ENCODE peak calls at places on chromosomes 16 and 17, in ten cellular contexts. L, V, P, C, N, I, G, E, M and J are unnamed samples.
A peak's percentile ranks its signal among the peaks of the same experiment; 100 is the strongest.

GRCh38 chr16:22008215-22009142 is 568 bp downstream of the MOSMO start:
- DNase-seq in L (no peak), V (no peak), P (no peak), C (no peak), N (no peak), I (no peak), G (peak; percentile 27), E (no peak), M (no peak), J (no peak)

GRCh38 chr16:54285414-54286066 is 1.0 kb downstream of the IRX3 start:
- DNase-seq in L (no peak), V (no peak), P (peak; percentile 49), C (no peak), N (no peak), I (peak; percentile 56), G (no peak), E (peak; percentile 51), M (no peak), J (peak; percentile 62)

GRCh38 chr16:8641671-8642070 is 20.2 kb downstream of the METTL22 start:
- DNase-seq in L (no peak), V (no peak), P (no peak), C (peak; percentile 35), N (no peak), I (no peak), G (no peak), E (no peak), M (no peak), J (no peak)

GRCh38 chr17:31564883-31565297 is 173.4 kb downstream of the RAB11FIP4 start:
- DNase-seq in L (peak; percentile 75), V (no peak), P (peak; percentile 71), C (no peak), N (no peak), I (no peak), G (peak; percentile 45), E (no peak), M (no peak), J (peak; percentile 69)

GRCh38 chr16:66459878-66460277 is 32.8 kb downstream of the BEAN1 start:
- DNase-seq in L (no peak), V (no peak), P (no peak), C (no peak), N (no peak), I (no peak), G (no peak), E (no peak), M (no peak), J (peak; percentile 29)

GRCh38 chr16:17194190-17194780 is 276.5 kb downstream of the XYLT1 start:
- DNase-seq in L (peak; percentile 16), V (no peak), P (peak; percentile 2), C (peak; percentile 47), N (no peak), I (peak; percentile 65), G (peak; percentile 55), E (no peak), M (no peak), J (peak; percentile 33)

GRCh38 chr16:22370038-22370541 is 4.3 kb downstream of the CDR2 start:
- DNase-seq in L (peak; percentile 95), V (no peak), P (peak; percentile 76), C (no peak), N (peak; percentile 42), I (no peak), G (no peak), E (no peak), M (peak; percentile 83), J (peak; percentile 93)

GRCh38 chr17:31738488-31738887 is 120.6 kb downstream of the COPRS start:
- DNase-seq in L (no peak), V (no peak), P (no peak), C (no peak), N (no peak), I (no peak), G (no peak), E (no peak), M (no peak), J (no peak)

GRCh38 chr17:8108972-8109668 is 9.2 kb downstream of the ALOXE3 start:
- DNase-seq in L (no peak), V (no peak), P (no peak), C (no peak), N (no peak), I (no peak), G (no peak), E (no peak), M (no peak), J (no peak)

DNA sequence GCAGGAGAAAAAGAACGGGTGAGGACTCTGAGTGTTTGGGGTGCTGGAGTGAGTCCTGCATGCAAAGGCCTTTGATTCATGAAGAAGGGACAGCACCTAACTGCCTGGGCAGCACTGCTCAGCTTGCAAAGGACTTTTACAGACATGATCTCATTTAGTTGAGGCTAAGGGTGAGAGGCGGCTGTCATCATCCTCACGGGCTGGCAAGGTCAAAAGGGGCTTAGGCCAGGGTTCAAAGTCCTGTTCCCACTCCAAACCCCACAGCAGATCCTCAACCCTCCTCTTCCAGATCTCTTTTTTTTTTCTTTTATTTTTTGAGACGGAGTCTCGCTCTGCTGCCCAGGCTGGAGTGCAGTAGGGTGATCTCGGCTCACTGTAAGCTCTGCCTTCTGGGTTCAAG is 4.8 kb downstream of the RHBDF2 start:
- DNase-seq in L (no peak), V (no peak), P (no peak), C (no peak), N (no peak), I (no peak), G (no peak), E (no peak), M (no peak), J (no peak)
- H3K4me3 ChIP-seq in L (no peak overlapping the region), V (no peak overlapping the region), P (no peak overlapping the region), C (no peak overlapping the region), N (no peak overlapping the region), I (no peak overlapping the region), G (no peak overlapping the region), E (no peak overlapping the region), M (no peak overlapping the region), J (no peak overlapping the region)

GRCh38 chr17:74760404-74761105 is 12.1 kb downstream of the NHERF1 start:
- DNase-seq in L (no peak), V (no peak), P (no peak), C (peak; percentile 69), N (no peak), I (no peak), G (no peak), E (peak; percentile 86), M (no peak), J (no peak)

GRCh38 chr17:74757931-74758845 is 9.8 kb downstream of the NHERF1 start:
- DNase-seq in L (no peak), V (no peak), P (peak; percentile 51), C (no peak), N (no peak), I (peak; percentile 59), G (no peak), E (peak; percentile 62), M (no peak), J (no peak)

GRCh38 chr17:74759941-74760340 is 11.5 kb downstream of the NHERF1 start:
- DNase-seq in L (no peak), V (no peak), P (no peak), C (no peak), N (no peak), I (peak; percentile 83), G (no peak), E (peak; percentile 88), M (no peak), J (no peak)

GRCh38 chr17:74758846-74759163 is 10.4 kb downstream of the NHERF1 start:
- DNase-seq in L (peak; percentile 27), V (no peak), P (no peak), C (no peak), N (no peak), I (no peak), G (no peak), E (peak; percentile 82), M (no peak), J (peak; percentile 42)

GRCh38 chr17:74759243-74759801 is 10.9 kb downstream of the NHERF1 start:
- DNase-seq in L (no peak), V (no peak), P (no peak), C (no peak), N (no peak), I (no peak), G (no peak), E (no peak), M (no peak), J (no peak)
- TF ChIP-seq CTCF in L (no peak), V (no peak), P (no peak), C (no peak), N (no peak), I (no peak), G (no peak), E (no peak), M (no peak), J (no peak)

DNA sequence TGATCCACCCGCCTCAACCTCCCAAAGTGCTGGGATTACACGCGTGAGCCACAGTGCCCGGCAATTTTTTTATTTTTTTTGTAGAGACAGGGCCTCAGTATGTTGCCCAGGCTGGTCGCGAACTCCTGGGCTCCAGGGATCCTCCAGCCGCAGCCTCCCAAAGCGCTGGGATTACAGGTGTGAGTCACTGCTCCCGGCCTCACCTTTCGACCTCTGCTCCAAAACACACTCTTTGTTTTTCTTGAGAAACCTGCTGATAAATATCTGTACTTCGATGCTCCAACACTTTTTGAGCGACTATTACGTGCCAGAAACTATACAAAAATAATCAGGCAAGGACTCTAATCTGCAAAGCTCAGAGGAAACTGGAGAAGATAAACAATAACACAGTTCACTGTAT is 1.0 kb downstream of the MED1 start:
- DNase-seq in L (no peak), V (no peak), P (no peak), C (no peak), N (no peak), I (no peak), G (no peak), E (no peak), M (no peak), J (no peak)
- H3K4me3 ChIP-seq in L (peak overlapping the region; percentile 91), V (peak overlapping the region; percentile 83), P (peak overlapping the region; percentile 80), C (peak overlapping the region; percentile 79), N (peak overlapping the region; percentile 98), I (peak overlapping the region; percentile 71), G (peak overlapping the region; percentile 90), E (peak overlapping the region; percentile 99), M (peak overlapping the region; percentile 96), J (peak overlapping the region; percentile 97)

GRCh38 chr17:34539881-34540280 is 39.5 kb upstream of the TMEM132E start:
- DNase-seq in L (no peak), V (no peak), P (no peak), C (no peak), N (no peak), I (no peak), G (no peak), E (no peak), M (no peak), J (no peak)
- TF ChIP-seq CTCF in L (no peak), V (no peak), P (no peak), C (no peak), N (no peak), I (no peak), G (no peak), E (no peak), M (no peak), J (no peak)

DNA sequence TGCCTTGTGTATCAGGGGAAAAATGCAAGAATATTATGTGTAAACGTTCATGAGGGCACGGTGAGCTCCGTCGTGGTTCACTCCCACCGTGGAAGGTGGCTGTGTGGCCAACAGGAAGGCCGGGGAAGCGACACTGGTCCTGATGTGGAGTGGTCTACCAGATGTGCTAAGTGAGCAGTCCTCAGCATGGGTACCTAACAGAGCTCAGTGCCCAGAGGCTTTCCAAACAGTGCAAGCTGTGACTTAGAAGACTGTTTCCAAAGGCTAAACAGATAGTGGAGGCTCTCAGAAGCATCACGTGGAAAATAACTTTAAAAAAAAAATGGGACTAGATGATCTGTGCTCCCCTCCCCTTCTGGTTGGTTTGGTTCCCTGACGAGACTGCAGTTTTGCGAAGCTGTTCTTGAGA is 199.3 kb upstream of the CHMP6 start:
- DNase-seq in L (peak; percentile 56), V (no peak), P (peak; percentile 26), C (no peak), N (no peak), I (no peak), G (no peak), E (no peak), M (no peak), J (no peak)
- H3K4me3 ChIP-seq in L (no peak overlapping the region), V (no peak overlapping the region), P (no peak overlapping the region), C (no peak overlapping the region), N (no peak overlapping the region), I (no peak overlapping the region), G (no peak overlapping the region), E (no peak overlapping the region), M (no peak overlapping the region), J (no peak overlapping the region)

GRCh38 chr17:81712468-81713003 is 452 bp downstream of the SLC25A10 start:
- DNase-seq in L (no peak), V (no peak), P (no peak), C (no peak), N (no peak), I (peak; percentile 37), G (no peak), E (peak; percentile 51), M (no peak), J (peak; percentile 22)
- TF ChIP-seq CTCF in L (peak; percentile 30), V (no peak), P (no peak), C (no peak), N (peak; percentile 35), I (no peak), G (no peak), E (peak; percentile 25), M (peak; percentile 33), J (peak; percentile 9)